ENCODE peak calls at places on chromosomes 16 and 17, in ten cellular contexts. One of them, this sample, is unnamed.

GRCh38 chr16:19804538-19805323 is 79.9 kb downstream of the GPRC5B start:
- DNase-seq in tibial nerve: no peak
- DNase-seq in transverse colon: peak
- DNase-seq in HepG2: no peak
- DNase-seq in sigmoid colon: peak
- DNase-seq in esophagus muscularis mucosa: no peak
- DNase-seq in GM12878: no peak
- DNase-seq in A549: no peak
- DNase-seq in stomach: peak
- DNase-seq in ovary: peak
- DNase-seq in this sample: no peak

GRCh38 chr17:43528319-43528987 is 17.7 kb downstream of the ETV4 start:
- DNase-seq in tibial nerve: no peak
- DNase-seq in transverse colon: peak
- DNase-seq in HepG2: peak
- DNase-seq in sigmoid colon: no peak
- DNase-seq in esophagus muscularis mucosa: no peak
- DNase-seq in GM12878: no peak
- DNase-seq in A549: no peak
- DNase-seq in stomach: no peak
- DNase-seq in ovary: no peak
- DNase-seq in this sample: peak

GRCh38 chr17:18038149-18038850 is 668 bp downstream of the ATPAF2 start:
- DNase-seq in tibial nerve: no peak
- DNase-seq in transverse colon: no peak
- DNase-seq in HepG2: no peak
- DNase-seq in sigmoid colon: no peak
- DNase-seq in esophagus muscularis mucosa: no peak
- DNase-seq in GM12878: no peak
- DNase-seq in A549: no peak
- DNase-seq in stomach: no peak
- DNase-seq in ovary: no peak
- DNase-seq in this sample: no peak

GRCh38 chr16:79347176-79347715 is 253.3 kb downstream of the MAF start:
- DNase-seq in tibial nerve: no peak
- DNase-seq in transverse colon: no peak
- DNase-seq in HepG2: no peak
- DNase-seq in sigmoid colon: no peak
- DNase-seq in esophagus muscularis mucosa: no peak
- DNase-seq in GM12878: no peak
- DNase-seq in A549: no peak
- DNase-seq in stomach: no peak
- DNase-seq in ovary: no peak
- DNase-seq in this sample: no peak

GRCh38 chr17:74579910-74580309 is 12.2 kb downstream of the CD300LD start:
- DNase-seq in tibial nerve: no peak
- DNase-seq in transverse colon: no peak
- DNase-seq in HepG2: no peak
- DNase-seq in sigmoid colon: no peak
- DNase-seq in esophagus muscularis mucosa: no peak
- DNase-seq in GM12878: no peak
- DNase-seq in A549: no peak
- DNase-seq in stomach: no peak
- DNase-seq in ovary: no peak
- DNase-seq in this sample: no peak

GRCh38 chr17:1042486-1042885 is 45.6 kb downstream of the TIMM22 start:
- DNase-seq in tibial nerve: no peak
- DNase-seq in transverse colon: no peak
- DNase-seq in HepG2: no peak
- DNase-seq in sigmoid colon: peak
- DNase-seq in esophagus muscularis mucosa: no peak
- DNase-seq in GM12878: no peak
- DNase-seq in A549: no peak
- DNase-seq in stomach: no peak
- DNase-seq in ovary: no peak
- DNase-seq in this sample: no peak

GRCh38 chr17:48878920-48879898 is 13.4 kb upstream of the ATP5MC1 start:
- DNase-seq in tibial nerve: no peak
- DNase-seq in transverse colon: peak
- DNase-seq in HepG2: peak
- DNase-seq in sigmoid colon: no peak
- DNase-seq in esophagus muscularis mucosa: no peak
- DNase-seq in GM12878: peak
- DNase-seq in A549: peak
- DNase-seq in stomach: peak
- DNase-seq in ovary: peak
- DNase-seq in this sample: no peak

GRCh38 chr16:31712064-31712540 is 161.5 kb upstream of the ZNF267 start:
- DNase-seq in tibial nerve: no peak
- DNase-seq in transverse colon: no peak
- DNase-seq in HepG2: no peak
- DNase-seq in sigmoid colon: no peak
- DNase-seq in esophagus muscularis mucosa: no peak
- DNase-seq in GM12878: no peak
- DNase-seq in A549: no peak
- DNase-seq in stomach: no peak
- DNase-seq in ovary: no peak
- DNase-seq in this sample: no peak

GRCh38 chr17:2647961-2648360 is 54.5 kb downstream of the PAFAH1B1 start:
- DNase-seq in tibial nerve: no peak
- DNase-seq in transverse colon: no peak
- DNase-seq in HepG2: no peak
- DNase-seq in sigmoid colon: no peak
- DNase-seq in esophagus muscularis mucosa: no peak
- DNase-seq in GM12878: no peak
- DNase-seq in A549: no peak
- DNase-seq in stomach: no peak
- DNase-seq in ovary: no peak
- DNase-seq in this sample: no peak

DNA sequence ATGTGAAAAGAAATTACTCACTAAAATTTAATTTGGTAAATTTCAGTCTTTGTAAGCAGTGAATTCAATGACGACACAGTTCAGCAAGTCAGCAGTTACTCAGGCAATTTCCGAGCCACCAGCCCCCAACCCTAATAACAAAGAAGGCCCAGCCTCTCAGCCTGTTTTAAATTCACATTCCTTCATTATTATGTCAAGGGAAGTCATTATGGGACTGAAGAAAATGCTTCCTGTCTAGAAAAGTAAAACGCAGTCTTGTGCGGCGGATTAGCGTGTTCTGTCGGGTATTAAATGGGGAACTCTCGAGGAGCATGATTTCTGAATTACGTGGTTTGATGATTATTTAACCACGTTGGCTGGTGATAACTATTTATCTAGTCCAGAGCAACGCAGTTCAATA is 177.6 kb downstream of the AIPL1 start:
- DNase-seq in tibial nerve: no peak
- DNase-seq in transverse colon: no peak
- DNase-seq in HepG2: no peak
- DNase-seq in sigmoid colon: no peak
- DNase-seq in esophagus muscularis mucosa: no peak
- DNase-seq in GM12878: no peak
- DNase-seq in A549: no peak
- DNase-seq in stomach: no peak
- DNase-seq in ovary: no peak
- DNase-seq in this sample: no peak
- TF ChIP-seq EP300 in tibial nerve: no peak
- TF ChIP-seq EP300 in transverse colon: no peak
- TF ChIP-seq EP300 in HepG2: no peak
- TF ChIP-seq EP300 in sigmoid colon: no peak
- TF ChIP-seq EP300 in esophagus muscularis mucosa: no peak
- TF ChIP-seq EP300 in GM12878: no peak
- TF ChIP-seq EP300 in A549: no peak
- TF ChIP-seq EP300 in stomach: no peak
- TF ChIP-seq EP300 in ovary: no peak
- TF ChIP-seq EP300 in this sample: no peak

DNA sequence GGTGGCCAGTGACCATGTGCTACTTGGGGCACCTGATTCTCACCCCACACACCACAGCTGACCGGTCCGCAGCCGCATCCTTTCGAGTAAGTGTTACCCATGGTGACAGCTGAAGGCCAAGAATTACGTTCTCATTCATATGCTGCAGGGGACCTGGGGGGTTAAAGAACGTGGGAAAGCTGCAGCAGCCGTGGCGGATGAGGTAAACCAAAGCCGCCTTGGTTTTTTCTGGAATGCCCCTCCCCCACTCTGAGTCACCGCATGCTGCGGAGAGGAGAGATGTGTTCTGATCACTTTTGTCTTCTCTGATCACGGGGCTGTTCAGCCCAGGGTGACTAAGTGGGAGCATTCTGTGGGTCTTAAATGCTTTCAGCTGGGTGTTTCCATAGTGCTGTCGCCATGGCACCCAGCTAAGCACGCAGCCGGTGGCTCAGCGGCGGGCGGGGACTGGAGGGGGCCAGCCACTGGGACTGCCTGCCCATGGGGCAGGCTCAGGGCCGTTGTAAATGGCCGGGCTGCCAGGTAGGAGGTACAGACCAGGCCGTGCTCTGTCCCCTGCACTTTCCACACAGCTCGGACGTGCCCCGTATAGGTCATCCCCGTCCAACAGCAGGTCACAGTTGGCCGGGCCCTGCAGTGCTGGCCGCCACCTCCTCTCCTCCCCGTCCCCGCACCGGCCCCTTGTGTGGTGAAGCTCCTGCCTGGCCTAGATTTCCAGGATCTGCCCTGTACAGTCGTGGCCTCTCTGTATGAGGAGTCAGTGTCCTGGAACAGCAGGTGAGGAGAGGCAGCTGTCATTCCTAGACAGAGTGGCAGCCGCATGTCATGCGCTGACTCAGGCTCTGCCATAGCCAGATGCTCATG is 60.0 kb downstream of the BAIAP2 start:
- DNase-seq in tibial nerve: peak
- DNase-seq in transverse colon: peak
- DNase-seq in HepG2: peak
- DNase-seq in sigmoid colon: peak
- DNase-seq in esophagus muscularis mucosa: peak
- DNase-seq in GM12878: peak
- DNase-seq in A549: peak
- DNase-seq in stomach: peak
- DNase-seq in ovary: peak
- DNase-seq in this sample: peak
- TF ChIP-seq EP300 in tibial nerve: peak
- TF ChIP-seq EP300 in transverse colon: no peak
- TF ChIP-seq EP300 in HepG2: no peak
- TF ChIP-seq EP300 in sigmoid colon: peak
- TF ChIP-seq EP300 in esophagus muscularis mucosa: no peak
- TF ChIP-seq EP300 in GM12878: peak
- TF ChIP-seq EP300 in A549: no peak
- TF ChIP-seq EP300 in stomach: no peak
- TF ChIP-seq EP300 in ovary: no peak
- TF ChIP-seq EP300 in this sample: no peak

GRCh38 chr17:10613775-10614513 is 43.2 kb downstream of the MYH3 start:
- DNase-seq in tibial nerve: no peak
- DNase-seq in transverse colon: no peak
- DNase-seq in HepG2: no peak
- DNase-seq in sigmoid colon: no peak
- DNase-seq in esophagus muscularis mucosa: no peak
- DNase-seq in GM12878: no peak
- DNase-seq in A549: no peak
- DNase-seq in stomach: no peak
- DNase-seq in ovary: no peak
- DNase-seq in this sample: no peak

GRCh38 chr17:10606110-10606509 is 51.0 kb downstream of the MYH3 start:
- DNase-seq in tibial nerve: no peak
- DNase-seq in transverse colon: no peak
- DNase-seq in HepG2: no peak
- DNase-seq in sigmoid colon: no peak
- DNase-seq in esophagus muscularis mucosa: no peak
- DNase-seq in GM12878: no peak
- DNase-seq in A549: no peak
- DNase-seq in stomach: no peak
- DNase-seq in ovary: no peak
- DNase-seq in this sample: no peak

GRCh38 chr17:10614536-10615155 is 42.5 kb downstream of the MYH3 start:
- DNase-seq in tibial nerve: no peak
- DNase-seq in transverse colon: peak
- DNase-seq in HepG2: peak
- DNase-seq in sigmoid colon: no peak
- DNase-seq in esophagus muscularis mucosa: no peak
- DNase-seq in GM12878: no peak
- DNase-seq in A549: peak
- DNase-seq in stomach: no peak
- DNase-seq in ovary: peak
- DNase-seq in this sample: no peak

GRCh38 chr17:10612957-10613744 is 44.0 kb downstream of the MYH3 start:
- DNase-seq in tibial nerve: no peak
- DNase-seq in transverse colon: no peak
- DNase-seq in HepG2: no peak
- DNase-seq in sigmoid colon: no peak
- DNase-seq in esophagus muscularis mucosa: no peak
- DNase-seq in GM12878: no peak
- DNase-seq in A549: no peak
- DNase-seq in stomach: no peak
- DNase-seq in ovary: no peak
- DNase-seq in this sample: no peak

DNA sequence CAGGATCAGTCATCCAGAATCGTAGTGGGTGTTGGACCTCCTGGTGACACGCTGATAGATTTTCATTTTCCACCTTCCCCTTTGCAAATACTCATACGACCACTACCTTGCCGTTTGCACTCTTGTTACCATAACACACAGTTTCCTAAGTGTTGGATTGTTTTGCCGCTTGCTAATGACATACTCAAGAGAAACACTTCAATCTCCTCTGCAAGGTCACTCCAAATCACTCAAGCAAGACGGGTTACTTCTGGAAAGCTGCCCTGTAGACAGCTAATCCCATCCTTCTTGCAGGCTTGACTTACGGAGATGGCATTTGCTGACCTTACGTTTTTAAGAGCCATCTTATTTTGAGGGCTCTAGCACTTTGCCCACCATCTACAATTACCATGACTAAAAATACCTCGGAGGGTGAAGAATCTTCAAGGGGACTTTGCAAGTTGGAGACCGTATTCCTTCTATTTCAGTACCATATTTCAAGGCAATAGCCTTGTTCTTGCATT is 46.2 kb downstream of the MYH3 start:
- DNase-seq in tibial nerve: no peak
- DNase-seq in transverse colon: no peak
- DNase-seq in HepG2: no peak
- DNase-seq in sigmoid colon: no peak
- DNase-seq in esophagus muscularis mucosa: no peak
- DNase-seq in GM12878: no peak
- DNase-seq in A549: no peak
- DNase-seq in stomach: no peak
- DNase-seq in ovary: no peak
- DNase-seq in this sample: no peak
- TF ChIP-seq EP300 in tibial nerve: no peak
- TF ChIP-seq EP300 in transverse colon: no peak
- TF ChIP-seq EP300 in HepG2: no peak
- TF ChIP-seq EP300 in sigmoid colon: no peak
- TF ChIP-seq EP300 in esophagus muscularis mucosa: no peak
- TF ChIP-seq EP300 in GM12878: no peak
- TF ChIP-seq EP300 in A549: no peak
- TF ChIP-seq EP300 in stomach: no peak
- TF ChIP-seq EP300 in ovary: no peak
- TF ChIP-seq EP300 in this sample: no peak

GRCh38 chr17:47099987-47100711 is 88.9 kb downstream of the CDC27 start:
- DNase-seq in tibial nerve: peak
- DNase-seq in transverse colon: peak
- DNase-seq in HepG2: peak
- DNase-seq in sigmoid colon: peak
- DNase-seq in esophagus muscularis mucosa: peak
- DNase-seq in GM12878: peak
- DNase-seq in A549: peak
- DNase-seq in stomach: peak
- DNase-seq in ovary: peak
- DNase-seq in this sample: peak
- TF ChIP-seq EP300 in tibial nerve: peak
- TF ChIP-seq EP300 in transverse colon: no peak
- TF ChIP-seq EP300 in HepG2: no peak
- TF ChIP-seq EP300 in sigmoid colon: no peak
- TF ChIP-seq EP300 in esophagus muscularis mucosa: no peak
- TF ChIP-seq EP300 in GM12878: no peak
- TF ChIP-seq EP300 in A549: no peak
- TF ChIP-seq EP300 in stomach: no peak
- TF ChIP-seq EP300 in ovary: no peak
- TF ChIP-seq EP300 in this sample: no peak

This sample was measured in upper lobe of left lung.